ENCODE peak calls at places on chromosomes 16 and 17, in eight cellular contexts. Y is pancreas, R is breast epithelium, C is GM23248, O is ascending aorta, M is neuronal stem cell, T is aorta, Z is lung. E is an unnamed sample. For H3K4me1, the result is how much of the 10 kb centered on the place peaks cover.

GRCh38 chr16:55118701-55119260 is 188.1 kb downstream of the IRX5 start:
- DNase-seq in M (no peak), C (no peak), R (no peak), T (peak), Y (no peak), O (no peak), Z (no peak), E (no peak)

GRCh38 chr17:50953831-50954601 is 87.9 kb upstream of the TOB1 start:
- DNase-seq in Z (no peak), R (no peak), Y (no peak), T (no peak), C (peak), M (no peak), O (peak), E (peak)

GRCh38 chr17:71460943-71461342 is 659.9 kb upstream of the SOX9 start:
- DNase-seq in T (no peak), C (peak), Y (peak), R (no peak), M (no peak), O (no peak), Z (no peak), E (no peak)

GRCh38 chr17:34721326-34721725 is 141.9 kb downstream of the TMEM132E start:
- DNase-seq in M (no peak), T (no peak), C (peak), R (no peak), Y (peak), O (no peak), Z (no peak), E (no peak)

GRCh38 chr16:79508294-79508693 is 92.2 kb downstream of the MAF start:
- DNase-seq in O (no peak), Z (no peak), Y (no peak), C (no peak), T (no peak), M (no peak), R (no peak), E (no peak)

GRCh38 chr17:9363440-9364350 is 211.9 kb downstream of the STX8 start:
- DNase-seq in O (no peak), Y (no peak), R (no peak), C (peak), Z (no peak), T (no peak), M (no peak), E (no peak)

GRCh38 chr16:10114411-10114810 is 67.8 kb downstream of the GRIN2A start:
- DNase-seq in C (no peak), M (no peak), R (no peak), T (peak), Y (no peak), Z (no peak), O (no peak), E (no peak)

GRCh38 chr16:1468456-1468855 is 6.4 kb downstream of the CLCN7 start:
- DNase-seq in M (no peak), T (no peak), Z (no peak), R (no peak), C (no peak), O (no peak), Y (no peak), E (no peak)

GRCh38 chr16:352547-353403 is at the start of gene AXIN1:
- DNase-seq in O (peak), T (peak), Y (peak), R (peak), C (peak), Z (peak), M (peak), E (peak)

GRCh38 chr17:7060165-7060890 is 16.4 kb upstream of the SLC16A11 start:
- DNase-seq in M (no peak), Y (no peak), R (no peak), O (no peak), T (no peak), C (peak), Z (no peak), E (no peak)

GRCh38 chr16:76277099-76278030 is at the start of gene CNTNAP4:
- DNase-seq in Z (no peak), T (peak), O (no peak), C (no peak), Y (no peak), M (no peak), R (no peak), E (no peak)

GRCh38 chr16:71883849-71884638 is at the start of gene ZNF821:
- DNase-seq in T (peak), Z (peak), R (peak), M (peak), O (peak), Y (peak), C (peak), E (peak)

GRCh38 chr17:68954146-68954971 is 833 bp downstream of the ABCA8 start:
- DNase-seq in Z (no peak), Y (no peak), M (no peak), C (peak), R (no peak), O (no peak), T (no peak), E (no peak)

GRCh38 chr17:54408741-54409140 is 491.9 kb upstream of the TOM1L1 start:
- DNase-seq in C (no peak), M (no peak), Y (no peak), T (no peak), Z (no peak), O (no peak), R (no peak), E (no peak)

GRCh38 chr17:27577124-27577761 is 53.7 kb upstream of the LGALS9 start:
- DNase-seq in Z (no peak), M (no peak), C (peak), T (no peak), R (no peak), Y (peak), O (no peak), E (no peak)

GRCh38 chr16:9199312-9199711 is 107.9 kb downstream of the HAPSTR1 start:
- DNase-seq in C (no peak), M (no peak), Y (no peak), Z (no peak), R (no peak), O (no peak), T (no peak), E (peak)

GRCh38 chr17:34826332-34826731 is 134.9 kb downstream of the CCT6B start:
- DNase-seq in O (no peak), T (no peak), Y (no peak), M (no peak), Z (no peak), C (peak), R (no peak), E (no peak)

GRCh38 chr17:64355536-64356303 is 34.9 kb downstream of the PECAM1 start:
- DNase-seq in C (peak), R (no peak), Z (no peak), O (no peak), M (no peak), T (peak), Y (no peak), E (no peak)

GRCh38 chr16:71927383-71927782 is 32.1 kb downstream of the IST1 start:
- DNase-seq in O (peak), R (peak), M (no peak), Z (peak), T (no peak), Y (no peak), C (peak), E (peak)

DNA sequence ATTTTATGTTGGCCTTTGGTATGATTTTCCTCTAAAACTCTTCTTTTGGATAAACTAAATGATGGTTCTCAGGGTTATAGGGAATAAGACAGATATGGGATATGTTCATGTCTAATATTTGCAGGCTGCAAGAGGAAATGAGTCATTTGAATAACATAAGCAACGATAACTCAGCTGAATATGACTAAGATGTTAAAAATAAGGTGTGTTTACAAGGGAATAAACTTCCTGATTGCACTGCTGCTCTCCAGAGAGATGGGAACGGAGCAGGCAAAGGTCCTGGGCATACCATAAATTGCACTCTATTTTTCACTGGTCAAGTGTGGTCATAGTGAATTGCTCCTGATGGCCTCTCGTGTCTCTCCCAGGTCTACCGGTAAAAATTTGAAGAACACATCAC is 666.2 kb downstream of the TOX3 start:
- DNase-seq in C (peak), M (no peak), Z (no peak), T (no peak), Y (no peak), O (no peak), R (no peak), E (no peak)
- H3K27ac ChIP-seq in C (no peak), M (no peak), Z (no peak), T (no peak), Y (no peak), O (no peak), R (no peak), E (no peak)

GRCh38 chr17:77404812-77405581 is 264.2 kb downstream of the SEC14L1 start:
- DNase-seq in Y (no peak), Z (peak), R (no peak), M (no peak), T (peak), C (peak), O (peak), E (peak)
- H3K4me1 ChIP-seq in Y (under half), Z (under half), R (under half), M (under half), T (under half), C (half or more), O (under half), E (half or more)

DNA sequence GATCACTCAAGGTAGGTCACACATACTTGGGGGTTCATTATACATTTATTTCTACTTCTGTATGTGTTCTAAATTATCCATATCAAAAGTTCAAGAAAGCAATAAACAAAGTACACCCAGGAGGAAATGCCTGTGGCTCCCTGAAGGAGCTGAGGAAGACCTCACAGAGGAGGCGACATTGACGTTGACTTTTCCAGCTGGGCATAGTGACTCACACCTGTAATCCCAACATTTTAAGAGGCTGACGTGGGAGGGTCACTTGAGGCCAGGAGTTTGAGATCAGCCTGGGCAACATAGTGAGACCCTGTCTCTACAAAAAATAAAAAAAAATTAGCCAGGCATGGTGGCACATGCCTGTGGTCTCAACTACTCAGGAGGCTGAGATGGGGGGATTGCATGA is 16.3 kb downstream of the ITGAD start:
- DNase-seq in C (peak), M (no peak), T (no peak), Y (no peak), R (no peak), O (no peak), Z (no peak), E (no peak)
- H3K27ac ChIP-seq in C (no peak), M (no peak), T (no peak), Y (no peak), R (no peak), O (no peak), Z (no peak), E (no peak)

GRCh38 chr17:39663688-39664580 is 1.2 kb upstream of the TCAP start:
- DNase-seq in Y (no peak), R (no peak), M (no peak), C (peak), T (no peak), O (no peak), Z (no peak), E (peak)
- H3K4me1 ChIP-seq in Y (under half), R (under half), M (under half), C (under half), T (under half), O (under half), Z (half or more), E (half or more)

GRCh38 chr17:18968945-18969887 is 17.3 kb downstream of the SLC5A10 start:
- DNase-seq in Y (no peak), Z (peak), R (no peak), C (peak), M (no peak), O (no peak), T (no peak), E (no peak)
- H3K27ac ChIP-seq in Y (no peak), Z (no peak), R (peak), C (peak), M (no peak), O (no peak), T (no peak), E (no peak)

DNA sequence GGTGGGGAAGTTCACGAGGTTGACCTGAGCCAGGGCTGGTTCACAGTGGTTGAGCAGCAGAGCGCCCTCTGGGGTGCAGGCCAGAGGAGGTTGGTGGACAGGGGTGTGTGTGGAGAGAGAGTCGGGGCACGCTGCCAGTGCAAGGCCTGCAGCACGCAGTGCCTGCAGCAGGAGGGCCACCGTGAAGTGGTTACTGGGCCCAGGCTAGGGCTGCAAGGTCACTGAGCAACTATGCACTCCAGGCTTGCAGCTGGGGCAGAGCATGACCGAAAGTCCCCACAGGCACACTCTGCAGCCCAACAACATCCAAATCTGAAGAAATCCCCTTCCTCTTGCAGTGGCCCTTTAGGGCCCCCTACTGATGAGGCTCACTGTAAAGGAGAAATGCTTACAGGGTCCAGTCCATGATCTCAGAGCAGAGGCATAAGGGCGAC is 89.1 kb upstream of the NOL11 start:
- DNase-seq in C (peak), R (no peak), Y (peak), Z (peak), M (no peak), T (no peak), O (no peak), E (peak)
- H3K4me1 ChIP-seq in C (under half), R (under half), Y (under half), Z (under half), M (under half), T (under half), O (under half), E (under half)

DNA sequence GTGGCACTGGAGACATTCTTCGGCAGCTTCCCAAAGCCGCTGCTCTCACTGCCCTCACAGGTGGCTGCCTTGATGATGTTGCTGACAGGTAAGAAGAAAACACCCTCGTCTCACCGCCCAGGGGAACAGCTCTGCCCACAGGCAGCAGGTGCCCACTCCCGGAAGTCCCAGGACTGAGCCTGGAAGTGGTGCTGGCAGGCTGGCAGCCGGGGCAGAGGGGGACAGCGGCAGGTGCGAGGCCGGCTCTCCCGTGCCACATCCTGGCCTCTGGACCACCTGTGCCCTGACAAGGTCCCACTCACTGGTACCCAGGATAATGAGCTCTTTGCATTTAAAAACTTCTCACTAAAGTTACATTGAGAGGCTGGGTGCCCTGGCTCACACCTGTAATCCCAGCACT is 20.4 kb downstream of the CEP131 start:
- DNase-seq in Z (no peak), T (no peak), M (no peak), R (no peak), O (no peak), C (no peak), Y (no peak), E (no peak)
- H3K27ac ChIP-seq in Z (no peak), T (no peak), M (no peak), R (no peak), O (no peak), C (no peak), Y (no peak), E (no peak)

DNA sequence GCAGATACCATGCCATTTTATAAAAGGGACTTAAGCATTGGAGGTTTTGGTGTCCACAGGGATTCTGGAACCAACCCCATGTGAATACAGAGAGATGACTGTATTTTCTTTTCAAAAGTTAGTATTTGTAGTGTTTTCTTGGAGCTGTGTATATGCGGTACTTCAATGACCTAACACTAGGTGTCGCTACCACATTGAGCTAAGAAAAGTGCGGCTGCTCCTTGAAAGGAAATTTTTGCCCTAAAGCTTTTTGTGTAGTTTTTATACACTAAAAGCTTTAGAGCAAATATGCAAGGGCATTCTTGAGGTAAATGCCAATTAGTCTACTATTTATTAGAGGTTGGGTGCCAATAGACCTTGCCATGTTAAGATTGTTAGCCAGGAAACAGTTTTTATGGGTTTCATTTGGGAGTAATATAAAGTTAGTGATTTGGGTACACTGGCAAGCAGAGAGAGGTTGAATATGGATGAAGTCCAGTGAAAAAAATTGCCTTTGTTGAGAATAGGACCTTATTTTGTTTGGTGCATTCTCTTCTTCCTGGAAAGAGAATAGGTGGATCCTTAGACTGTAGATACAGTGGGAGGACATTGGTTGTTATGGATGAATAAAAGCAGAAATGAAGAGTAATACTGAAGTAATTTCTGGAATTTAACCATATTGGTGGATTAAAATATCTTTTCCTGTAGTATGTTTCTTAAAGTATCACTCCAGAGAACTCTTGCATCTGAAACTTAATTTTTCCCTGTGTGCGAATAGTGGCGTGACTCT is 43.3 kb downstream of the BCAS3 start:
- DNase-seq in M (peak), R (no peak), Y (peak), C (peak), T (no peak), O (no peak), Z (no peak), E (no peak)
- H3K4me1 ChIP-seq in M (under half), R (under half), Y (under half), C (under half), T (under half), O (under half), Z (under half), E (under half)

GRCh38 chr17:46013127-46013501 is 14.1 kb downstream of the STH start:
- DNase-seq in M (no peak), R (no peak), Y (no peak), O (no peak), C (no peak), Z (no peak), T (no peak), E (no peak)
- H3K27ac ChIP-seq in M (no peak), R (no peak), Y (no peak), O (no peak), C (no peak), Z (no peak), T (no peak), E (no peak)

GRCh38 chr16:67989322-67990017 is 9.2 kb upstream of the DPEP3 start:
- DNase-seq in T (no peak), M (no peak), Y (no peak), O (no peak), R (no peak), C (no peak), Z (no peak), E (no peak)
- H3K4me1 ChIP-seq in T (under half), M (under half), Y (under half), O (under half), R (under half), C (under half), Z (under half), E (under half)